ENCODE peak calls at places on chromosomes 2 and 18, in six cellular contexts. N is HepG2, E is GM12878, R is A549, G is endothelial cell of umbilical vein, L is K562. T is an unnamed sample.

GRCh38 chr2:238346539-238346938 is 26.2 kb downstream of the TRAF3IP1 start:
- DNase-seq in N (no peak), E (no peak), R (no peak), G (no peak), L (no peak), T (no peak)

GRCh38 chr2:223590964-223591363 is 11.2 kb downstream of the SCG2 start:
- DNase-seq in N (no peak), E (no peak), R (no peak), G (no peak), L (no peak), T (no peak)

GRCh38 chr2:64615206-64615763 is 38.4 kb downstream of the SERTAD2 start:
- DNase-seq in N (no peak), E (no peak), R (no peak), G (no peak), L (no peak), T (no peak)

GRCh38 chr2:230933521-230934180 is 8.6 kb upstream of the GPR55 start:
- DNase-seq in N (no peak), E (no peak), R (no peak), G (no peak), L (no peak), T (no peak)

GRCh38 chr18:73283788-73284187 is 416.0 kb upstream of the NETO1 start:
- DNase-seq in N (no peak), E (no peak), R (no peak), G (no peak), L (no peak), T (no peak)

GRCh38 chr2:5803547-5803946 is 111.4 kb downstream of the SOX11 start:
- DNase-seq in N (no peak), E (no peak), R (no peak), G (no peak), L (no peak), T (no peak)

GRCh38 chr2:3209258-3209657 is 168.4 kb downstream of the EIPR1 start:
- DNase-seq in N (no peak), E (no peak), R (no peak), G (no peak), L (no peak), T (no peak)

GRCh38 chr2:232351686-232352510 is 26.7 kb upstream of the ALPP start:
- DNase-seq in N (no peak), E (no peak), R (no peak), G (no peak), L (no peak), T (no peak)

GRCh38 chr2:197269173-197269572 is 41.4 kb downstream of the ANKRD44 start:
- DNase-seq in N (no peak), E (no peak), R (no peak), G (no peak), L (no peak), T (no peak)

GRCh38 chr2:55961318-55961911 is 37.8 kb upstream of the EFEMP1 start:
- DNase-seq in N (peak; percentile 44), E (no peak), R (peak; percentile 76), G (peak; percentile 86), L (peak; percentile 39), T (peak; percentile 44)

GRCh38 chr2:38634684-38635083 is 31.2 kb upstream of the GALM start:
- DNase-seq in N (no peak), E (peak; percentile 48), R (no peak), G (no peak), L (no peak), T (peak; percentile 91)

GRCh38 chr2:38330754-38331153 is 46.3 kb downstream of the ATL2 start:
- DNase-seq in N (no peak), E (no peak), R (no peak), G (no peak), L (no peak), T (no peak)

GRCh38 chr18:68387246-68387645 is 327.7 kb downstream of the TMX3 start:
- DNase-seq in N (no peak), E (no peak), R (no peak), G (no peak), L (no peak), T (no peak)

GRCh38 chr2:95526360-95527341 is 42.1 kb upstream of the TRIM43B start:
- DNase-seq in N (no peak), E (peak; percentile 20), R (peak; percentile 61), G (peak; percentile 64), L (no peak), T (no peak)

GRCh38 chr2:71071681-71072398 is 3.4 kb downstream of the NAGK start:
- DNase-seq in N (no peak), E (peak; percentile 94), R (no peak), G (peak; percentile 52), L (no peak), T (peak; percentile 98)

GRCh38 chr2:234483568-234484251 is 13.2 kb downstream of the ARL4C start:
- DNase-seq in N (no peak), E (peak; percentile 40), R (peak; percentile 43), G (no peak), L (no peak), T (peak; percentile 62)

GRCh38 chr18:63848159-63848558 is 39.3 kb upstream of the SERPINB2 start:
- DNase-seq in N (peak; percentile 39), E (no peak), R (peak; percentile 70), G (peak; percentile 62), L (peak; percentile 5), T (peak; percentile 77)

GRCh38 chr2:170715932-170716777 is 1.0 kb downstream of the SP5 start:
- DNase-seq in N (peak; percentile 59), E (no peak), R (no peak), G (no peak), L (no peak), T (peak; percentile 56)

GRCh38 chr2:105141099-105141614 is 100.4 kb upstream of the GPR45 start:
- DNase-seq in N (no peak), E (no peak), R (no peak), G (no peak), L (no peak), T (no peak)

GRCh38 chr18:35159782-35160181 is 81.1 kb upstream of the ZNF397 start:
- DNase-seq in N (no peak), E (no peak), R (no peak), G (peak; percentile 19), L (no peak), T (peak; percentile 21)

GRCh38 chr2:54558188-54558975 is 102.3 kb downstream of the SPTBN1 start:
- DNase-seq in N (peak; percentile 78), E (no peak), R (peak; percentile 78), G (peak; percentile 86), L (peak; percentile 65), T (peak; percentile 89)

GRCh38 chr2:80062298-80062697 is 242.3 kb downstream of the LRRTM1 start:
- DNase-seq in N (no peak), E (no peak), R (no peak), G (no peak), L (no peak), T (no peak)

GRCh38 chr2:153519260-153519875 is 40.8 kb upstream of the RPRM start:
- DNase-seq in N (peak; percentile 50), E (peak; percentile 8), R (peak; percentile 61), G (peak; percentile 48), L (peak; percentile 34), T (peak; percentile 67)

GRCh38 chr2:189014426-189015138 is 40.4 kb downstream of the COL3A1 start:
- DNase-seq in N (no peak), E (no peak), R (no peak), G (peak; percentile 65), L (no peak), T (no peak)
- TF ChIP-seq MYC in N (no peak), E (no peak), R (no peak), G (no peak), L (no peak), T (no peak)

GRCh38 chr2:174248998-174249592 is 763 bp upstream of the OLA1 start:
- DNase-seq in N (no peak), E (no peak), R (no peak), G (no peak), L (no peak), T (peak; percentile 29)
- H3K4me3 ChIP-seq in N (peak overlapping the region; percentile 47), E (peak overlapping the region; percentile 82), R (peak overlapping the region; percentile 88), G (peak overlapping the region; percentile 88), L (peak overlapping the region; percentile 87), T (peak overlapping the region; percentile 69)

GRCh38 chr2:113973856-113974255 is 84.0 kb downstream of the ACTR3 start:
- DNase-seq in N (no peak), E (no peak), R (no peak), G (no peak), L (no peak), T (no peak)
- TF ChIP-seq MYC in N (no peak), E (no peak), R (no peak), G (no peak), L (no peak), T (no peak)

GRCh38 chr2:133271105-133271504 is 297.2 kb downstream of the NCKAP5 start:
- DNase-seq in N (no peak), E (no peak), R (peak; percentile 39), G (peak; percentile 78), L (no peak), T (no peak)

GRCh38 chr2:133270550-133270949 is 297.7 kb downstream of the NCKAP5 start:
- DNase-seq in N (no peak), E (no peak), R (peak; percentile 26), G (no peak), L (no peak), T (no peak)

GRCh38 chr2:133266075-133266925 is 302.0 kb downstream of the NCKAP5 start:
- DNase-seq in N (no peak), E (no peak), R (peak; percentile 64), G (peak; percentile 13), L (no peak), T (no peak)

GRCh38 chr2:133264951-133265949 is 303.0 kb downstream of the NCKAP5 start:
- DNase-seq in N (no peak), E (no peak), R (peak; percentile 81), G (peak; percentile 9), L (no peak), T (no peak)

DNA sequence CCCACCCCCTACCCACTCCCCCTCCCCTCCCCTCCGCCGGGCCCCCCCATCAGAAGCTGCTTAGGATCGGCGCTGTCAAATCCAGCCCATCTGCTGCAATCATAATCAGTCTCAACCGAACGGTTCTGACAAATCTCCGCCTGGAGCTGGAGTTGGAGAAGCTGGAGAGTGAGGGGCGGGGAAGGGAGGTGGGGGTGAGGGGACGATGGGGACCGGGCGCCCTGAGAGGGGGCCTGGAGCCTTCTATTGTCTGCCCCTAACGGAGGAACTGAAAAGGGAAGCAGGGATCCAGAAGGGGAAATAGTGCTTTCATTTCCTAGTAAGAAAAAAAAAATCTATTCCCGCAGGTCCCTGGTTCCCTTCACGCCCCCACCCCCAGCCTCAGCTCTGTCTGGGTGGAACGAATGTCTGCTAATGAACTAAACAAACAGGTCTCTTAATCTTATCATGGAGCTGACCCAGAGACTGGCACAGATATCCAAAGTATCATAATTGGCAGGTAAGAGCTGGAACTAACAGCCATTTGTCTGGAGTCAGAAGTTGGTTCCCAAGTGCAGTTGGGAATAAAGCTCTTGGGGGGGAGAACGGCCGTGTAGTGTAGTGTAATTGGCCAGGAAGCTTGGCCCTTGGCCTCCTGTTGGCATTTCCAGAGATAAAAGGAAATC is 301.2 kb downstream of the NCKAP5 start:
- DNase-seq in N (no peak), E (no peak), R (peak; percentile 51), G (no peak), L (no peak), T (no peak)
- H3K4me3 ChIP-seq in N (no peak overlapping the region), E (no peak overlapping the region), R (peak overlapping the region; percentile 74), G (peak overlapping the region; percentile 41), L (no peak overlapping the region), T (no peak overlapping the region)

DNA sequence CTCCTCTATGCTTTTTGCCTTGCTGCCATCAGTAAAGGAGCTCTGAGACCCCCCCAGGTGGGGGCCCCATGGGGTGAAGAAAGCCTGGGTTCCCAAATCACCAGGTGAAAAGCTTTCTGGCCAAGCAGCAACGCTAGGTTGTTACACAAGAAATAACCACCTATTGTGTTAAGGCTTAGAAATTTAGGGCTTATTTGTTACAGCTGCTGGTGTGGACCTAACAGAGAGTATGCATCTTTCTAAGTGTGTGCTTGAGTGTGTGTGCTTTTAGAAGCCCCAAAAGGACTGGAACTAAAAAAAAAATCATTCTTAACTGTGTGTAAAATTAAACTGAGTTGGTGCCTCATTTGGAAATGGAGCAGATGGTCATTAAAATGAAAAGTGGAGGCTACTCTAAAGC is 424.3 kb downstream of the STK39 start:
- DNase-seq in N (no peak), E (no peak), R (no peak), G (no peak), L (no peak), T (no peak)
- TF ChIP-seq MYC in N (no peak), E (no peak), R (no peak), G (no peak), L (no peak), T (no peak)